ENCODE peak calls at places on chromosomes 5 and 9, in four cellular contexts. S is lower lobe of right lung; P is NCI-H345; U is stimulated activated CD4-positive, alpha-beta T cell treated with anti-CD3 and anti-CD28 coated beads, Interleukin-4, amount 100 ng/mL, for 4 hours. V is an unnamed sample.

GRCh38 chr5:173780356-173781234 is 107.6 kb upstream of the CPEB4 start:
- DNase-seq in S (no peak), P (no peak), U (no peak), V (no peak)

GRCh38 chr9:114177423-114178064 is 22.2 kb downstream of the COL27A1 start:
- DNase-seq in S (no peak), P (no peak), U (no peak), V (no peak)

GRCh38 chr9:107455461-107456155 is 34.0 kb downstream of the KLF4 start:
- DNase-seq in S (no peak), P (no peak), U (no peak), V (no peak)

GRCh38 chr9:137982132-137982666 is 104.6 kb downstream of the CACNA1B start:
- DNase-seq in S (no peak), P (no peak), U (no peak), V (no peak)

GRCh38 chr5:107542428-107542827 is 128.3 kb downstream of the EFNA5 start:
- DNase-seq in S (peak), P (peak), U (no peak), V (peak)

GRCh38 chr5:15008476-15008875 is 136.9 kb upstream of the ANKH start:
- DNase-seq in S (peak), P (peak), U (no peak), V (peak)

GRCh38 chr9:115691097-115691496 is 462.5 kb upstream of the PAPPA start:
- DNase-seq in S (no peak), P (no peak), U (no peak), V (no peak)

GRCh38 chr9:128145536-128145935 is 3.7 kb upstream of the LCN2 start:
- DNase-seq in S (peak), P (no peak), U (no peak), V (no peak)

GRCh38 chr5:393846-394275 is 49.1 kb upstream of the EXOC3 start:
- DNase-seq in S (no peak), P (no peak), U (no peak), V (no peak)

V was measured in NCI-H2081.